ENCODE peak calls at places on chromosomes 7 and 10, in seven cellular contexts. R is CD8-positive, alpha-beta T cell; I is Caco-2; D is hypothalamus; V is amniotic stem cell; Z is D341Med; Q is endothelial cell of umbilical vein. L is an unnamed sample.

GRCh38 chr7:149828357-149829309 is 9.5 kb upstream of the ZNF862 start:
- DNase-seq in D (no peak), I (peak), R (no peak), Z (no peak), V (no peak), Q (no peak), L (peak)

GRCh38 chr10:48976208-48976607 is 36.6 kb upstream of the LRRC18 start:
- DNase-seq in Z (no peak), I (no peak), R (no peak), Q (no peak), V (no peak), D (no peak), L (no peak)

GRCh38 chr10:70650104-70650503 is 22.2 kb upstream of the ADAMTS14 start:
- DNase-seq in D (no peak), Q (no peak), I (no peak), V (no peak), R (no peak), Z (no peak), L (no peak)

GRCh38 chr10:22667093-22667480 is 47.3 kb downstream of the PIP4K2A start:
- DNase-seq in V (no peak), Z (no peak), Q (no peak), R (no peak), I (no peak), D (no peak), L (no peak)

GRCh38 chr7:116673504-116673865 is 1.5 kb downstream of the MET start:
- DNase-seq in V (no peak), R (no peak), D (no peak), Z (no peak), Q (peak), I (no peak), L (no peak)

GRCh38 chr7:81676813-81677212 is 93.0 kb downstream of the HGF start:
- DNase-seq in R (no peak), V (no peak), D (no peak), Q (no peak), Z (no peak), I (no peak), L (no peak)

GRCh38 chr10:93461124-93461806 is 20.9 kb downstream of the MYOF start:
- DNase-seq in D (no peak), V (no peak), R (no peak), Z (no peak), Q (peak), I (no peak), L (no peak)

GRCh38 chr10:3850999-3851937 is 66.3 kb upstream of the KLF6 start:
- DNase-seq in V (no peak), I (no peak), R (no peak), Q (peak), Z (no peak), D (no peak), L (no peak)

GRCh38 chr10:110388682-110389052 is 83.9 kb upstream of the SMNDC1 start:
- DNase-seq in I (no peak), V (no peak), R (no peak), Q (no peak), D (no peak), Z (no peak), L (no peak)

GRCh38 chr10:132630666-132631347 is 93.2 kb downstream of the INPP5A start:
- DNase-seq in D (no peak), R (no peak), I (no peak), Q (no peak), Z (no peak), V (no peak), L (peak)

GRCh38 chr10:8532647-8533046 is 478.2 kb downstream of the GATA3 start:
- DNase-seq in I (no peak), D (no peak), Q (no peak), Z (no peak), V (no peak), R (no peak), L (no peak)

GRCh38 chr7:94823952-94824351 is 83.4 kb upstream of the PPP1R9A start:
- DNase-seq in Z (no peak), D (no peak), Q (peak), R (no peak), I (peak), V (no peak), L (no peak)

GRCh38 chr10:78405781-78406180 is 372.1 kb downstream of the RPS24 start:
- DNase-seq in V (no peak), Z (no peak), Q (no peak), D (no peak), I (no peak), R (no peak), L (no peak)

GRCh38 chr7:98211221-98211675 is at the start of gene BHLHA15:
- DNase-seq in I (peak), V (no peak), D (no peak), Q (no peak), Z (peak), R (no peak), L (peak)

GRCh38 chr10:61634711-61635110 is 28.0 kb upstream of the CABCOCO1 start:
- DNase-seq in V (no peak), Z (no peak), R (no peak), Q (no peak), D (no peak), I (no peak), L (no peak)

GRCh38 chr7:133976140-133976539 is 151.0 kb upstream of the LRGUK start:
- DNase-seq in Q (no peak), R (no peak), V (no peak), D (no peak), I (no peak), Z (no peak), L (no peak)

GRCh38 chr10:101773923-101774588 is 1.9 kb downstream of the FGF8 start:
- DNase-seq in I (no peak), Z (no peak), D (no peak), Q (no peak), V (no peak), R (no peak), L (no peak)

GRCh38 chr10:24882047-24882698 is 70.2 kb downstream of the PRTFDC1 start:
- DNase-seq in Z (no peak), R (peak), I (no peak), D (no peak), V (no peak), Q (peak), L (no peak)

GRCh38 chr10:85946713-85947326 is 419.8 kb downstream of the GRID1 start:
- DNase-seq in Z (no peak), V (no peak), Q (no peak), D (no peak), R (no peak), I (no peak), L (no peak)

GRCh38 chr7:3404490-3404889 is 103.4 kb downstream of the SDK1 start:
- DNase-seq in Z (no peak), Q (peak), R (no peak), V (no peak), I (no peak), D (no peak), L (no peak)

GRCh38 chr7:135186841-135187253 is 16.3 kb upstream of the CYREN start:
- DNase-seq in Z (no peak), Q (no peak), R (no peak), V (no peak), I (no peak), D (no peak), L (no peak)

GRCh38 chr10:72292223-72292691 is 18.5 kb downstream of the DDIT4 start:
- DNase-seq in V (no peak), Q (no peak), D (no peak), Z (peak), I (no peak), R (no peak), L (peak)

GRCh38 chr7:2782565-2782964 is 61.5 kb downstream of the GNA12 start:
- DNase-seq in Z (no peak), I (no peak), D (no peak), R (no peak), V (no peak), Q (no peak), L (no peak)

GRCh38 chr7:112132123-112132694 is 74.0 kb downstream of the DOCK4 start:
- DNase-seq in R (no peak), D (no peak), Q (peak), V (no peak), I (no peak), Z (no peak), L (no peak)

GRCh38 chr7:106999023-106999422 is 45.5 kb upstream of the PRKAR2B start:
- DNase-seq in R (no peak), V (no peak), Z (no peak), D (no peak), Q (no peak), I (no peak), L (no peak)

GRCh38 chr10:43867113-43867512 is 218.4 kb upstream of the ZNF32 start:
- DNase-seq in R (no peak), I (no peak), V (no peak), D (no peak), Q (no peak), Z (no peak), L (no peak)

GRCh38 chr10:56547163-56547562 is 186.1 kb upstream of the ZWINT start:
- DNase-seq in I (no peak), Q (no peak), D (no peak), V (no peak), R (no peak), Z (peak), L (no peak)

GRCh38 chr7:14195896-14196295 is 206.4 kb upstream of the ETV1 start:
- DNase-seq in R (no peak), D (no peak), I (no peak), Q (no peak), Z (no peak), V (no peak), L (no peak)

GRCh38 chr7:153158204-153158603 is 398.7 kb downstream of the ACTR3B start:
- DNase-seq in V (no peak), Z (no peak), R (no peak), Q (no peak), I (no peak), D (no peak), L (no peak)

GRCh38 chr10:129390726-129391125 is 76.3 kb upstream of the MGMT start:
- DNase-seq in Z (no peak), Q (no peak), I (no peak), D (no peak), V (no peak), R (no peak), L (no peak)